ENCODE peak calls at places on chromosomes 2 and 18, in eight cellular contexts. S is SK-N-SH, V is tibial nerve, A is A549, P is stomach, W is ovary, J is HepG2, Z is sigmoid colon. N is an unnamed sample.

GRCh38 chr2:11546072-11546471 is 12.2 kb downstream of the GREB1 start:
- DNase-seq in V (no peak), P (no peak), S (no peak), J (no peak), A (no peak), Z (no peak), W (no peak), N (no peak)

GRCh38 chr2:16626497-16626896 is 39.1 kb downstream of the CYRIA start:
- DNase-seq in J (no peak), P (no peak), A (no peak), W (peak; percentile 50), V (peak; percentile 40), Z (no peak), S (no peak), N (peak; percentile 22)

GRCh38 chr18:77129150-77129551 is 3.4 kb downstream of the MBP start:
- DNase-seq in A (no peak), W (no peak), V (no peak), P (no peak), S (no peak), J (no peak), Z (peak; percentile 84), N (no peak)

GRCh38 chr2:67839242-67839641 is 223.6 kb downstream of the C1D start:
- DNase-seq in V (no peak), Z (no peak), P (no peak), W (no peak), S (no peak), J (no peak), A (no peak), N (no peak)

GRCh38 chr2:96608459-96609455 is 29.4 kb downstream of the KANSL3 start:
- DNase-seq in V (no peak), J (peak; percentile 40), A (peak; percentile 76), S (no peak), Z (no peak), P (no peak), W (no peak), N (peak; percentile 24)

GRCh38 chr2:168758970-168759820 is 43.2 kb upstream of the NOSTRIN start:
- DNase-seq in P (no peak), W (peak; percentile 20), Z (no peak), A (peak; percentile 37), J (peak; percentile 64), V (peak; percentile 26), S (peak; percentile 66), N (no peak)

GRCh38 chr2:73990531-73990930 is 5.8 kb downstream of the TET3 start:
- DNase-seq in W (no peak), P (no peak), V (no peak), J (no peak), Z (no peak), A (no peak), S (no peak), N (no peak)

GRCh38 chr2:77404189-77404588 is 118.0 kb downstream of the LRRTM4 start:
- DNase-seq in W (no peak), A (no peak), V (no peak), P (no peak), S (no peak), J (no peak), Z (no peak), N (no peak)

GRCh38 chr2:189024861-189025618 is 50.9 kb downstream of the COL3A1 start:
- DNase-seq in W (no peak), S (no peak), P (no peak), Z (no peak), A (no peak), V (no peak), J (peak; percentile 18), N (no peak)

GRCh38 chr2:57943271-57943670 is 103.3 kb upstream of the VRK2 start:
- DNase-seq in P (no peak), Z (no peak), S (no peak), W (no peak), J (no peak), A (no peak), V (no peak), N (no peak)

DNA sequence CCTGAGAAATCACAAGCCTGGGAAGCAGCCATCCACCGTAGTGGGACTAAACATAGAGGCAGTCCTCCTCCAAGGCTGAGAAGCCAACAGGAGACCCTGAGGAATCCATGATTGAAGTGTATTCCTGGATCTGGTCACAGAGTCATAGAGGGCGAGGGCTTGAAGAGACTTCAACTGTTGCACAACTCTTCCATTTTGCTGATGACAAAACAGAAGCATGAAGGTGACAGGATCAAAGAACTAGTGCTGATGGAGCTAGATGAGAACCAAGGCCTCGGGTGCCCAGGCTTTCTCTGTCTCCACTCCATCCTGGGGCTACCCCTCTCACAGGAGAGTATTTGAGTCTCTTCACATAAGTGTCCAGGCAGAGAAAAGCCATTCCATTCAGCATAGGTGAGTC is 30.1 kb upstream of the RAB27B start:
- DNase-seq in A (no peak), S (no peak), Z (no peak), W (no peak), V (no peak), P (no peak), J (no peak), N (no peak)
- TF ChIP-seq EP300 in A (no peak), S (no peak), Z (no peak), W (no peak), V (no peak), P (no peak), J (no peak), N (no peak)

DNA sequence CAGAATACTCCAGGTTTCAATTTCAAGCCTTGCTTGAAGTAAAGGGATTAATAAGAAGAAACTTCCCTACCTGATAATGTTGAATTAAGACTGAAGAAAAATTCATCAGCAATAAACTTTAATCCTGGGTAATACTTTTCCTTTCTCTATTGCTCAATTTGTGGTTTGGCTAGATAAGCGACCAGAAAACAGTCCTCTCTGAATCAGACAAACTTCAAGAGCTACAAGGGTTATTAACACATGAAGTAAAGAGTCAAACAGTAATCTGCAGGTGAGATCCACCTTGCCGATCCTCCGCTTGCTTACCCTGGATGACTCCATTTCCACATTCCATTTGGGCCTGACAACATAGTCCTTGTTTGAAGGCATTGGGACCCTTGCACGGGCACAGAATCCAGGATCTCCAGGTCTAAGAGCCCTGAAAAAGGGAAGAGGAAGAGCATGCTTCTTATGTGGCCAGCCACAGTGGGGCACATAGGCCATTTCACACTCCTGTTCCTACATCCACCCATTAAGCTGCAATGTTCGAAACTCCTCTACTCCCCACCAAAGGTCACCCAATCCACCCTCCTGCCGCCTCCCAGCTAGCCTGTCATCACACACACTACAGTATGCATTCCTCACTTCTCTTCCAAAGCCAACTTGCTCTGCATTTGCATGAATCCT is 39.9 kb downstream of the IWS1 start:
- DNase-seq in S (no peak), W (no peak), P (no peak), V (no peak), J (no peak), A (no peak), Z (no peak), N (no peak)
- H3K27ac ChIP-seq in S (no peak overlapping the region), W (no peak overlapping the region), P (no peak overlapping the region), V (no peak overlapping the region), J (no peak overlapping the region), A (no peak overlapping the region), Z (no peak overlapping the region), N (no peak overlapping the region)

GRCh38 chr2:9896216-9896615 is 52.9 kb downstream of the TAF1B start:
- DNase-seq in J (peak; percentile 67), W (no peak), V (no peak), A (no peak), P (no peak), S (no peak), Z (no peak), N (no peak)

GRCh38 chr2:9897796-9898195 is 53.7 kb upstream of the GRHL1 start:
- DNase-seq in W (no peak), P (no peak), S (no peak), V (no peak), J (no peak), Z (no peak), A (no peak), N (no peak)

GRCh38 chr2:9895669-9896068 is 52.4 kb downstream of the TAF1B start:
- DNase-seq in P (no peak), Z (no peak), W (no peak), S (no peak), J (peak; percentile 58), A (no peak), V (no peak), N (no peak)

GRCh38 chr2:9892236-9892635 is 49.0 kb downstream of the TAF1B start:
- DNase-seq in Z (no peak), S (no peak), W (no peak), V (no peak), A (no peak), P (no peak), J (no peak), N (no peak)

GRCh38 chr2:9897331-9897737 is 54.1 kb downstream of the TAF1B start:
- DNase-seq in A (peak; percentile 11), P (peak; percentile 64), W (peak; percentile 58), S (no peak), V (peak; percentile 88), J (no peak), Z (peak; percentile 90), N (peak; percentile 60)
- TF ChIP-seq EP300 in A (no peak), P (no peak), W (no peak), S (no peak), V (no peak), J (no peak), Z (no peak), N (no peak)

GRCh38 chr2:20483496-20483895 is 36.6 kb downstream of the RHOB start:
- DNase-seq in S (no peak), J (no peak), A (no peak), V (peak; percentile 73), P (no peak), W (peak; percentile 76), Z (peak; percentile 91), N (no peak)
- H3K27ac ChIP-seq in S (no peak overlapping the region), J (no peak overlapping the region), A (no peak overlapping the region), V (peak overlapping the region; percentile 63), P (peak overlapping the region; percentile 73), W (peak overlapping the region; percentile 63), Z (peak overlapping the region; percentile 65), N (no peak overlapping the region)

GRCh38 chr2:9744256-9745004 is 98.8 kb upstream of the TAF1B start:
- DNase-seq in W (no peak), A (no peak), Z (no peak), S (peak; percentile 83), J (no peak), P (no peak), V (no peak), N (peak; percentile 20)
- TF ChIP-seq EP300 in W (no peak), A (no peak), Z (no peak), S (peak; percentile 54), J (no peak), P (no peak), V (no peak), N (no peak)

N was measured in upper lobe of left lung.